ENCODE peak calls at places on chromosomes 13 and 19, in five cellular contexts. V, T, L, U and S are unnamed samples.

GRCh38 chr13:103168901-103169508 is 102.8 kb upstream of the SLC10A2 start:
- DNase-seq in L (no peak), V (no peak), T (no peak), U (no peak), S (no peak)

GRCh38 chr19:41327499-41328156 is 17.7 kb downstream of the CCDC97 start:
- DNase-seq in L (peak), V (peak), T (peak), U (peak), S (peak)

GRCh38 chr19:3459322-3459881 is 20.9 kb downstream of the SMIM24 start:
- DNase-seq in L (no peak), T (no peak), V (peak), U (no peak), S (no peak)

GRCh38 chr19:48186015-48186414 is 15.5 kb downstream of the ZSWIM9 start:
- DNase-seq in V (no peak), T (no peak), U (no peak), L (no peak), S (no peak)

GRCh38 chr13:37870895-37871550 is 1.5 kb upstream of the TRPC4 start:
- DNase-seq in L (no peak), V (peak), U (no peak), T (no peak), S (no peak)

GRCh38 chr19:30684613-30685012 is 312.4 kb downstream of the ZNF536 start:
- DNase-seq in U (no peak), L (no peak), T (no peak), V (no peak), S (no peak)

GRCh38 chr19:35846038-35846668 is 6.2 kb downstream of the NPHS1 start:
- DNase-seq in L (no peak), V (no peak), T (no peak), U (no peak), S (no peak)

GRCh38 chr19:34088292-34088691 is 84.0 kb upstream of the LSM14A start:
- DNase-seq in V (no peak), L (no peak), U (no peak), T (no peak), S (no peak)

GRCh38 chr13:53466576-53466975 is 438.0 kb downstream of the OLFM4 start:
- DNase-seq in U (no peak), L (no peak), V (no peak), T (no peak), S (no peak)

GRCh38 chr13:61777281-61777680 is 361.6 kb upstream of the PCDH20 start:
- DNase-seq in U (no peak), T (no peak), V (no peak), L (no peak), S (no peak)

GRCh38 chr19:1882089-1882785 is 3.1 kb downstream of the ABHD17A start:
- DNase-seq in U (peak), V (no peak), T (peak), L (peak), S (peak)

GRCh38 chr19:11418518-11419506 is at the start of gene RGL3:
- DNase-seq in L (no peak), V (no peak), T (no peak), U (no peak), S (no peak)

GRCh38 chr19:7391218-7391670 is 42.5 kb downstream of the ARHGEF18 start:
- DNase-seq in L (no peak), T (no peak), V (peak), U (no peak), S (no peak)

GRCh38 chr13:91817250-91817649 is 418.8 kb downstream of the GPC5 start:
- DNase-seq in U (no peak), T (no peak), V (peak), L (no peak), S (no peak)

GRCh38 chr19:44653977-44654784 is 10.5 kb downstream of the PVR start:
- DNase-seq in L (peak), V (peak), U (peak), T (peak), S (peak)

GRCh38 chr19:54209748-54210494 is 9.3 kb downstream of the RPS9 start:
- DNase-seq in U (no peak), V (peak), L (no peak), T (peak), S (no peak)

GRCh38 chr13:47437411-47437810 is 540.6 kb upstream of the HTR2A start:
- DNase-seq in L (no peak), U (no peak), V (peak), T (no peak), S (no peak)

GRCh38 chr19:1904385-1905070 is 671 bp upstream of the ADAT3 start:
- DNase-seq in V (no peak), U (no peak), L (no peak), T (no peak), S (no peak)

GRCh38 chr19:39307233-39307821 is 11.1 kb downstream of the IFNL1 start:
- DNase-seq in L (no peak), V (peak), T (no peak), U (no peak), S (no peak)

GRCh38 chr13:89796196-89796595 is 1551.3 kb upstream of the MIR17HG start:
- DNase-seq in V (no peak), U (no peak), T (no peak), L (no peak), S (no peak)

GRCh38 chr13:97496511-97496910 is 62.5 kb downstream of the RAP2A start:
- DNase-seq in U (no peak), T (no peak), V (no peak), L (no peak), S (no peak)

GRCh38 chr13:97653741-97654140 is 219.8 kb downstream of the RAP2A start:
- DNase-seq in L (no peak), V (no peak), U (no peak), T (no peak), S (no peak)

GRCh38 chr19:7869910-7870511 is 4.2 kb downstream of the PRR36 start:
- DNase-seq in L (peak), U (peak), T (peak), V (peak), S (peak)

GRCh38 chr19:15672580-15673175 is at the start of gene CYP4F12:
- DNase-seq in L (no peak), T (peak), V (peak), U (no peak), S (peak)

GRCh38 chr13:79972066-79972569 is 368.8 kb downstream of the SPRY2 start:
- DNase-seq in L (no peak), V (no peak), U (no peak), T (no peak), S (no peak)